ENCODE peak calls at places on chromosomes 13 and 19, in four cellular contexts. P is K562, X is GM12878, T is H1. Z is an unnamed sample.

GRCh38 chr19:18470153-18470552 is 32.2 kb upstream of the ISYNA1 start:
- DNase-seq in T (no peak), P (peak), X (no peak), Z (no peak)

GRCh38 chr19:57708641-57709354 is at the start of gene ZNF154:
- DNase-seq in P (no peak), T (peak), X (no peak), Z (peak)

GRCh38 chr19:2331601-2332246 is 3.2 kb downstream of the SPPL2B start:
- DNase-seq in P (no peak), T (no peak), X (no peak), Z (no peak)

GRCh38 chr13:113970810-113971470 is 2.9 kb downstream of the C13orf46 start:
- DNase-seq in T (no peak), X (no peak), P (no peak), Z (peak)

GRCh38 chr13:25762288-25762687 is 289.5 kb downstream of the SHISA2 start:
- DNase-seq in P (no peak), T (no peak), X (no peak), Z (no peak)

GRCh38 chr13:43441916-43442315 is 344.9 kb downstream of the ENOX1 start:
- DNase-seq in T (no peak), X (no peak), P (no peak), Z (no peak)

GRCh38 chr19:39825531-39826076 is 8.4 kb downstream of the DYRK1B start:
- DNase-seq in T (no peak), P (no peak), X (no peak), Z (no peak)

GRCh38 chr13:70896136-70896535 is 787.9 kb upstream of the KLHL1 start:
- DNase-seq in P (no peak), T (no peak), X (no peak), Z (no peak)

GRCh38 chr19:33796164-33797100 is at the start of gene KCTD15:
- DNase-seq in T (no peak), X (no peak), P (peak), Z (peak)

GRCh38 chr19:15456871-15457700 is 7.3 kb downstream of the RASAL3 start:
- DNase-seq in X (no peak), P (peak), T (peak), Z (no peak)

GRCh38 chr13:76965759-76966421 is 17.6 kb downstream of the ACOD1 start:
- DNase-seq in P (no peak), T (no peak), X (no peak), Z (peak)

GRCh38 chr13:44648392-44649117 is 72.4 kb upstream of the TSC22D1 start:
- DNase-seq in P (no peak), X (no peak), T (no peak), Z (no peak)

GRCh38 chr19:56837492-56837891 is 3.0 kb downstream of the PEG3 start:
- DNase-seq in P (no peak), T (no peak), X (no peak), Z (no peak)

GRCh38 chr13:93002071-93002470 is 224.5 kb upstream of the GPC6 start:
- DNase-seq in X (no peak), T (no peak), P (no peak), Z (no peak)

GRCh38 chr13:77779461-77780272 is 82.2 kb downstream of the SLAIN1 start:
- DNase-seq in X (peak), T (no peak), P (no peak), Z (peak)

GRCh38 chr19:6803036-6803404 is 30.5 kb downstream of the VAV1 start:
- DNase-seq in X (no peak), P (no peak), T (no peak), Z (no peak)

GRCh38 chr19:28943651-28944050 is 269.3 kb downstream of the UQCRFS1 start:
- DNase-seq in X (no peak), P (peak), T (no peak), Z (no peak)

GRCh38 chr19:5683177-5683886 is 2.5 kb downstream of the HSD11B1L start:
- DNase-seq in X (no peak), P (no peak), T (no peak), Z (no peak)

GRCh38 chr19:30674656-30675055 is 302.5 kb downstream of the ZNF536 start:
- DNase-seq in T (no peak), X (no peak), P (no peak), Z (no peak)

GRCh38 chr19:19434483-19435045 is 29.1 kb downstream of the GATAD2A start:
- DNase-seq in X (no peak), P (no peak), T (no peak), Z (peak)

GRCh38 chr19:45668342-45668871 is 386 bp downstream of the GIPR start:
- DNase-seq in P (no peak), T (no peak), X (no peak), Z (no peak)

GRCh38 chr19:5038631-5039271 is 69.8 kb downstream of the KDM4B start:
- DNase-seq in P (peak), T (no peak), X (no peak), Z (peak)

GRCh38 chr19:51681286-51681956 is 11.7 kb upstream of the SPACA6 start:
- DNase-seq in X (no peak), P (no peak), T (no peak), Z (peak)

GRCh38 chr13:48304132-48304876 is 753 bp downstream of the RB1 start:
- DNase-seq in P (peak), T (no peak), X (peak), Z (peak)

GRCh38 chr13:39317284-39317683 is 279.0 kb downstream of the NHLRC3 start:
- DNase-seq in T (no peak), P (no peak), X (no peak), Z (peak)

GRCh38 chr19:51489113-51489512 is 10.8 kb downstream of the CEACAM18 start:
- DNase-seq in P (no peak), X (no peak), T (no peak), Z (no peak)

GRCh38 chr19:29285187-29285687 is 72.3 kb upstream of the UQCRFS1 start:
- DNase-seq in T (no peak), X (no peak), P (no peak), Z (no peak)

GRCh38 chr13:42497798-42498197 is 76.2 kb upstream of the TNFSF11 start:
- DNase-seq in T (no peak), P (no peak), X (peak), Z (peak)

GRCh38 chr19:5107432-5108122 is 138.7 kb downstream of the KDM4B start:
- DNase-seq in T (no peak), P (no peak), X (no peak), Z (no peak)

GRCh38 chr19:13712767-13713201 is 51.5 kb upstream of the MRI1 start:
- DNase-seq in T (no peak), X (no peak), P (no peak), Z (no peak)

GRCh38 chr13:50130686-50131051 is 115.4 kb downstream of the KCNRG start:
- DNase-seq in X (no peak), T (no peak), P (no peak), Z (peak)

GRCh38 chr13:48356750-48357149 is 53.2 kb downstream of the RB1 start:
- DNase-seq in T (no peak), X (no peak), P (no peak), Z (no peak)

GRCh38 chr19:1860821-1861598 is 2.4 kb downstream of the KLF16 start:
- DNase-seq in P (no peak), T (no peak), X (no peak), Z (no peak)

GRCh38 chr13:30415430-30416030 is 6.8 kb upstream of the UBE2L5 start:
- DNase-seq in P (no peak), T (no peak), X (no peak), Z (no peak)
- TF ChIP-seq CHD1 in P (no peak), T (no peak), X (peak), Z (no peak)

GRCh38 chr19:37874784-37875183 is 31.6 kb downstream of the WDR87 start:
- DNase-seq in X (no peak), T (no peak), P (no peak), Z (peak)

GRCh38 chr19:37867831-37868230 is 38.6 kb downstream of the WDR87 start:
- DNase-seq in T (no peak), P (no peak), X (no peak), Z (peak)

GRCh38 chr19:37869766-37870340 is 36.5 kb downstream of the WDR87 start:
- DNase-seq in T (no peak), X (no peak), P (no peak), Z (no peak)

GRCh38 chr19:37876047-37876446 is 30.3 kb downstream of the WDR87 start:
- DNase-seq in X (no peak), T (no peak), P (no peak), Z (no peak)

GRCh38 chr19:37872383-37872782 is 34.0 kb downstream of the WDR87 start:
- DNase-seq in P (no peak), T (no peak), X (no peak), Z (peak)
- TF ChIP-seq CHD1 in P (no peak), T (no peak), X (no peak), Z (no peak)

GRCh38 chr19:42284066-42284501 is 15.0 kb downstream of the CIC start:
- DNase-seq in P (peak), T (no peak), X (no peak), Z (peak)
- TF ChIP-seq CHD1 in P (no peak), T (no peak), X (no peak), Z (no peak)

GRCh38 chr19:16698914-16699313 is 20.7 kb upstream of the NWD1 start:
- DNase-seq in P (no peak), T (no peak), X (no peak), Z (no peak)

GRCh38 chr19:16703677-16704076 is 16.0 kb upstream of the NWD1 start:
- DNase-seq in X (no peak), T (no peak), P (no peak), Z (no peak)

GRCh38 chr19:16702123-16702522 is 17.5 kb upstream of the NWD1 start:
- DNase-seq in T (no peak), X (no peak), P (no peak), Z (peak)
- TF ChIP-seq CHD1 in T (no peak), X (no peak), P (no peak), Z (no peak)

GRCh38 chr13:112901951-112902651 is 66.9 kb upstream of the MCF2L start:
- DNase-seq in T (no peak), X (no peak), P (no peak), Z (no peak)
- TF ChIP-seq CHD1 in T (no peak), X (no peak), P (no peak), Z (no peak)

GRCh38 chr19:55145241-55145640 is 3.8 kb downstream of the TNNT1 start:
- DNase-seq in X (no peak), T (no peak), P (peak), Z (no peak)
- TF ChIP-seq CHD1 in X (no peak), T (no peak), P (no peak), Z (no peak)

DNA sequence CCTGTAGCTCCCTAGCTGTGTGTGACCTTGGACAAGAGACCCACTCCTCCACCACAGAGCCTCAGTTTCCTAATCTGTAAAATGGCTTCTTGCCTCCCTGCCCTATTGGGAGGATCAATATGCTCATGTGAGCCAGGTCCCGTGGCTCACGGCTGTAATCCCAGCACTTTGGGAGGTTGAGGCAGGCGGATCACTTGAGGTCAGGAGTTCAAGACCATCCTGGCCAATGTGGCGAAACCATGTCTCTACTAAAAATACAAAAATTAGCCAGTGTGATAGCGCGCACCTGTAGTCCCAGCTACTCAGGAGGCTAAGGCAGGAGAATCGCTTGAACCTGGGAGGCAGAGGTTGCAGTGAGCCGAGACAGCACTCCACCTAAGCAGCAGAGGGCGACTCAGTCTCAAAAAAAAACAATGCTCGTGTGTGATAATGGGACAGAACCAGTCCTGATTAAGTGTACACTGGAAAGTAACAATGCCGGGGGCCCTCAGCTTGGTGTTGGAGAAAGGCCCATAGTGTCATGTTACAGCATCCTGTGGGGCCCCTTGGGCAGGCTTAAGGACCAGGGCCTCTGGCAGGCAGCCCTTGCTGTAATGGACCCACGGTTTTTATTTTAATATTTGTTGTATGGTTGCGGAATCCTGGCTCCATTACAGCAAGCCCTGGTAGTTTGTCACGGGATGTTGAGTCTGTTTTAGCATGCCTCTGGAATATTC is 6.8 kb downstream of the RPS11 start:
- DNase-seq in P (peak), X (no peak), T (no peak), Z (peak)
- TF ChIP-seq CHD1 in P (no peak), X (no peak), T (no peak), Z (no peak)

GRCh38 chr13:106535552-106536243 is at the start of gene EFNB2:
- DNase-seq in X (peak), P (peak), T (peak), Z (peak)
- TF ChIP-seq CHD1 in X (no peak), P (no peak), T (no peak), Z (no peak)

GRCh38 chr13:30053904-30054303 is 203.5 kb upstream of the UBL3 start:
- DNase-seq in P (no peak), T (peak), X (no peak), Z (no peak)
- TF ChIP-seq CHD1 in P (no peak), T (no peak), X (no peak), Z (no peak)

Z was measured in IMR-90.